ENCODE peak calls at places on chromosome 9, in six cellular contexts. B is T-helper 1 cell, Z is breast epithelium, Y is BE2C, K is AG09319, V is left lung. Q is an unnamed sample.

GRCh38 chr9:109908459-109909390 is 128.7 kb downstream of the PALM2AKAP2 start:
- DNase-seq in B (no peak), K (peak), Z (no peak), V (no peak), Y (no peak), Q (no peak)

GRCh38 chr9:138105561-138106505 is 228.3 kb downstream of the CACNA1B start:
- DNase-seq in V (no peak), B (no peak), Z (peak), K (no peak), Y (no peak), Q (no peak)

GRCh38 chr9:106796771-106797170 is 66.2 kb upstream of the ZNF462 start:
- DNase-seq in V (no peak), Z (no peak), Y (no peak), K (no peak), B (no peak), Q (no peak)

GRCh38 chr9:90029996-90030395 is 425.2 kb downstream of the GADD45G start:
- DNase-seq in K (no peak), V (no peak), Z (no peak), B (no peak), Y (no peak), Q (no peak)

GRCh38 chr9:68562456-68562855 is 21.8 kb upstream of the TMEM252 start:
- DNase-seq in K (no peak), V (no peak), Z (no peak), Y (no peak), B (no peak), Q (no peak)

GRCh38 chr9:72718503-72718902 is 197.1 kb downstream of the TMC1 start:
- DNase-seq in V (no peak), B (no peak), K (no peak), Z (no peak), Y (no peak), Q (no peak)

GRCh38 chr9:37373621-37374020 is 48.9 kb upstream of the GRHPR start:
- DNase-seq in B (no peak), Z (no peak), V (no peak), K (no peak), Y (no peak), Q (no peak)

GRCh38 chr9:95027914-95028854 is 289.3 kb downstream of the FANCC start:
- DNase-seq in Y (no peak), Z (peak), K (no peak), B (no peak), V (peak), Q (no peak)

GRCh38 chr9:108142504-108143201 is 653.1 kb upstream of the KLF4 start:
- DNase-seq in K (peak), Y (no peak), B (no peak), Z (peak), V (no peak), Q (peak)

GRCh38 chr9:107932601-107933000 is 443.0 kb upstream of the KLF4 start:
- DNase-seq in V (no peak), Y (no peak), B (no peak), K (no peak), Z (no peak), Q (no peak)

GRCh38 chr9:84759300-84759750 is 89.8 kb downstream of the NTRK2 start:
- DNase-seq in B (peak), Y (no peak), K (no peak), Z (no peak), V (no peak), Q (no peak)

GRCh38 chr9:123049589-123050222 is 16.2 kb downstream of the GPR21 start:
- DNase-seq in B (no peak), Z (no peak), K (no peak), V (no peak), Y (no peak), Q (no peak)

GRCh38 chr9:4277531-4277991 is 22.3 kb downstream of the GLIS3 start:
- DNase-seq in Z (no peak), V (no peak), K (no peak), Y (no peak), B (no peak), Q (no peak)

Q was measured in globus pallidus.